ENCODE peak calls at places on chromosome 20, in six cellular contexts. G, B, W, T, F and O are unnamed samples.

GRCh38 chr20:1330075-1330830 is 1.3 kb upstream of the SDCBP2 start:
- DNase-seq in G (no peak), B (no peak), W (no peak), T (peak), F (peak), O (peak)

GRCh38 chr20:2692036-2692885 is at the start of gene EBF4:
- DNase-seq in G (peak), B (peak), W (peak), T (peak), F (no peak), O (no peak)

GRCh38 chr20:46001498-46001897 is 7.2 kb upstream of the MMP9 start:
- DNase-seq in G (no peak), B (no peak), W (no peak), T (no peak), F (no peak), O (no peak)

GRCh38 chr20:60256811-60257210 is 298.6 kb downstream of the CDH26 start:
- DNase-seq in G (no peak), B (no peak), W (no peak), T (no peak), F (no peak), O (no peak)

GRCh38 chr20:46739441-46740213 is 30.2 kb downstream of the SLC2A10 start:
- DNase-seq in G (no peak), B (no peak), W (peak), T (no peak), F (no peak), O (no peak)

GRCh38 chr20:48056218-48056617 is 270.9 kb upstream of the SULF2 start:
- DNase-seq in G (peak), B (no peak), W (no peak), T (no peak), F (no peak), O (no peak)

GRCh38 chr20:36368400-36368799 is 62.3 kb downstream of the DLGAP4 start:
- DNase-seq in G (no peak), B (no peak), W (no peak), T (no peak), F (no peak), O (no peak)

GRCh38 chr20:444862-445426 is 17.4 kb downstream of the TBC1D20 start:
- DNase-seq in G (no peak), B (no peak), W (no peak), T (no peak), F (no peak), O (no peak)

GRCh38 chr20:62025832-62026563 is 39.7 kb downstream of the TAF4 start:
- DNase-seq in G (no peak), B (no peak), W (no peak), T (peak), F (peak), O (no peak)

GRCh38 chr20:2521369-2522305 is 12.9 kb upstream of the ZNF343 start:
- DNase-seq in G (peak), B (peak), W (no peak), T (peak), F (no peak), O (no peak)

GRCh38 chr20:35699914-35700624 is 864 bp downstream of the ROMO1 start:
- DNase-seq in G (no peak), B (peak), W (no peak), T (no peak), F (no peak), O (no peak)

DNA sequence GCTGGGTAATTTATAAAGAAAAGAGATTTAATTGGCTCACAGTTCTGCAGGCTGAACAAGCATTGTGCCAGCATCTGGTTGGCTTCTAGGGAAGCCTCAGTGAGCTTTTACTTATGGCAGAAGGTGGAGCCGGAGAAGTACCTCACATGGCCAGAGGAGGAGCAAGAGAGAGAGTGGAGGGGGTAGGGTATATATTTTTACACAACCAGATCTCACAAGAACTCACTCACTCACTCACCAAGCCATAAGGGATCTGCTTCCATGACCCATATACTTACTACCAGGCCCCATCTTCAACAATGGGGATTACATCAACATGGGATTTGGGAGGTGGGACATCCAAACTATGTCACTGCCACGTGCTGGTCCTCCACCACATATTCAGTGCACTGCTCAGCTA is 152.6 kb upstream of the PRND start:
- DNase-seq in G (no peak), B (no peak), W (no peak), T (no peak), F (no peak), O (no peak)
- TF ChIP-seq CTCF in G (peak), B (peak), W (no peak), T (no peak), F (peak), O (no peak)

DNA sequence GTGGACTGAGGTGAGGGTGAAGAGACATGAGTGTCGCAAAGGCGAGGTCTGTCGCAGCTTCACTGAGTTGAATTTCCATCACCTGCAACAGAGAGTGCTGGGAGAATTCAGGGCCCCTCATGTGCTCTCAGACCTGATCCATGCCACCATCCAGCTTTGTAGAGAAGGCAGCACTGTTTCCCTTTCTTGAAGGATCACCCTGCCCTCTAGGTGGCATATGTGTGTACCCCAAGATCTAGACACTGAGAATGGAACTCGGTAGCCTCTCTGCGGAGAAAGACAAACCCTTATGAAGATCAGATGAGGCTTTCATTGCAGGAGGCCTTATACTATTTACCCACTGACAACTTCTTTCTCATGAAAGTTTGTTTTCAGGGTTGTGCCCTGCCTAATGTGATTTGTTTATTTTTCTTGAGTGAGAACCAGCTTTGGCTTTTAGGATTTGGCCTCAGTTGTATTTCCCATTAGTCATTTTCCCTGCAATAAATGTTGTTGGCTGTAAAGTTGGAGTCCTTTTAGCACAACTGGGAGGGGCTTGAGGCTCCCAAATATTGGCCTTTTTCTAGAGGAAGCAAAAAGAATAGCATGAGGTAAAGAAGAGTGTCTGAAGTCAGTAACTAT is 811.3 kb downstream of the DHX35 start:
- DNase-seq in G (no peak), B (no peak), W (no peak), T (no peak), F (no peak), O (no peak)
- TF ChIP-seq CTCF in G (no peak), B (no peak), W (no peak), T (no peak), F (no peak), O (no peak)

GRCh38 chr20:59221881-59222238 is 58.2 kb downstream of the ZNF831 start:
- DNase-seq in G (no peak), B (no peak), W (no peak), T (no peak), F (no peak), O (no peak)

GRCh38 chr20:59222982-59223610 is 59.5 kb downstream of the ZNF831 start:
- DNase-seq in G (peak), B (no peak), W (no peak), T (no peak), F (no peak), O (no peak)

GRCh38 chr20:59220161-59220560 is 56.5 kb downstream of the ZNF831 start:
- DNase-seq in G (no peak), B (no peak), W (no peak), T (no peak), F (no peak), O (no peak)

GRCh38 chr20:59222239-59222981 is 58.8 kb downstream of the ZNF831 start:
- DNase-seq in G (peak), B (peak), W (peak), T (peak), F (peak), O (peak)

GRCh38 chr20:59221049-59221748 is 57.6 kb downstream of the ZNF831 start:
- DNase-seq in G (no peak), B (no peak), W (no peak), T (no peak), F (no peak), O (no peak)
- TF ChIP-seq CTCF in G (no peak), B (no peak), W (no peak), T (no peak), F (no peak), O (no peak)

GRCh38 chr20:15867899-15868298 is 705.3 kb downstream of the KIF16B start:
- DNase-seq in G (peak), B (no peak), W (no peak), T (no peak), F (no peak), O (no peak)
- TF ChIP-seq CTCF in G (peak), B (no peak), W (no peak), T (no peak), F (peak), O (no peak)

DNA sequence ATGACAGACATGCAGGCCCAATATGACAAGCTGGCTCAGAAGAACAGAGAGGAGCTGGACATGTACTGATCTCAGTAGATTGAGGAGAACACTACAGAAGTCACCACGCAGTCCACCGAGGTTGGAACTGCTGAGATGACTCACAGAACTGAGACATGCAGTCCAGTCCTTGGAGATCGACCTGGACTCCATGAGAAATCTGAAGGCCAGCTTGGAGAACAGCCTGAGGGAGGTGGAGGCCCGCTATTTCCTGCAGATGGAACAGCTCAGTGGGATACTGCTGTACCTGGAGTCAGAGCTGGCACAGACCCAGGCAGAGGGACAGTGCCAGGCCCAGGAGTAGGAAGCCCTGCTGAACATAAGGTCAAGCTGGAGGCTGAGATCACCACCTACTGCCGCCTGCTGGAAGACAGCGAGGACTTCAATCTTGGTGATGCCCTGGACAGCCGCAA is 21.3 kb downstream of the RNF114 start:
- DNase-seq in G (no peak), B (no peak), W (no peak), T (peak), F (no peak), O (no peak)
- TF ChIP-seq CTCF in G (no peak), B (no peak), W (no peak), T (no peak), F (no peak), O (no peak)

GRCh38 chr20:31580706-31581105 is 24.4 kb upstream of the ID1 start:
- DNase-seq in G (no peak), B (no peak), W (no peak), T (no peak), F (no peak), O (no peak)

GRCh38 chr20:31577194-31577593 is 27.9 kb upstream of the ID1 start:
- DNase-seq in G (no peak), B (no peak), W (no peak), T (no peak), F (no peak), O (no peak)

GRCh38 chr20:31579245-31579644 is 25.8 kb upstream of the ID1 start:
- DNase-seq in G (no peak), B (no peak), W (no peak), T (no peak), F (no peak), O (no peak)

GRCh38 chr20:31576751-31577150 is 28.3 kb upstream of the ID1 start:
- DNase-seq in G (no peak), B (no peak), W (no peak), T (no peak), F (no peak), O (no peak)

GRCh38 chr20:31578448-31579138 is 26.5 kb upstream of the ID1 start:
- DNase-seq in G (no peak), B (no peak), W (no peak), T (no peak), F (no peak), O (no peak)
- TF ChIP-seq CTCF in G (no peak), B (no peak), W (no peak), T (no peak), F (no peak), O (no peak)

DNA sequence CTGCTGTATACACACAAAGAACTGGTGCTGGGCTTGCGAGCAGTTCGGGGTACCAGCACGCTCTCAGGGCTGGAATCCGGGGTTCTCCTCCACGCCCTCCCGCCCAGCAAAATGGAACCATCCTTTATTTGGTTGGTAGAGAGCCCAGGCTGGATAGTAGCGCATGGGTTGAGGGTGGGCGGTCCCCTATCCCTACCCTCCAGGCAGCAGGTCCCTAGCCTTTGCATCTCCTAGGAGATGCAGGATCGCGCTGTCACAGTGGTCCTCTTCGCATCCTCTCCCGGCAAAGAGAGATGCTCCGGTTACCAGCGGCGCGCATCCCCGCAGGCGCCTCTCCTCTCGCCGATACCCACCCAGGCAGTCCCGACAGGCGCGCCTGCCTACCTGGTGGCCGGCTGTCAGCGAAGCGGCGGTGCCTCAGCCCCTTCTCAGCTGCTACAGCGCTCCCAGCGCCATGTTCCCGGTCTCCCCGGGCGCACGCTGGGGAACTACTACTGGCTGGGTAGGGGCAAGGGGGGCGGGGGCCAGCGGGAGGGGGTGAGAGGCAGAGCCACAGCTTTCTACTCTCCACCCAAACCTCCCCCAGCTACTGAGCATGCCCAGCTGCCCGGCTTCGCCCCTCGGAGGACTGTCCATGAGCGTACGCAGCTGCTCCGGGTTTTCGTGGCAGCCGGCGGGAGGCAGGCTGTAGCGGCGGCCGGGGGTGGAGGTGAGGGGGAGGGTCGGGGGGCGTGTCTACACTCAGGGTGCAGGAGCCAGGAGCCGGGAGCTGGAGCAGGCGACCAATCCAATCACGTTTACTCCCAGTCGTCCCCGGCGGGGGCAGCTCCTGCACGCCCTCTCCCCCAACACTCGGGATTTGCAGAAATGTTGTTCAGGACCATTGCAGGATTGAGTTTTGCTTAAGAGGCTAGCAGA is at the start of gene PAK5:
- DNase-seq in G (peak), B (peak), W (peak), T (peak), F (no peak), O (no peak)
- TF ChIP-seq CTCF in G (no peak), B (no peak), W (no peak), T (no peak), F (no peak), O (no peak)